ENCODE peak calls at places on chromosomes 3 and 15, in five cellular contexts. One of them, this sample, is unnamed.

GRCh38 chr3:194556086-194557056 is 69.6 kb upstream of the ATP13A3 start:
- DNase-seq in heart left ventricle: no peak
- DNase-seq in IMR-90: peak; percentile 50
- DNase-seq in PC-9: peak; percentile 46
- DNase-seq in stomach: no peak
- DNase-seq in this sample: no peak

GRCh38 chr15:81504170-81504905 is 130.3 kb upstream of the TMC3 start:
- DNase-seq in heart left ventricle: no peak
- DNase-seq in IMR-90: peak; percentile 87
- DNase-seq in PC-9: no peak
- DNase-seq in stomach: no peak
- DNase-seq in this sample: no peak

GRCh38 chr3:99714146-99714545 is 75.8 kb downstream of the COL8A1 start:
- DNase-seq in heart left ventricle: no peak
- DNase-seq in IMR-90: peak; percentile 73
- DNase-seq in PC-9: no peak
- DNase-seq in stomach: no peak
- DNase-seq in this sample: no peak

GRCh38 chr3:129732200-129732876 is 125.9 kb upstream of the PLXND1 start:
- DNase-seq in heart left ventricle: no peak
- DNase-seq in IMR-90: peak; percentile 75
- DNase-seq in PC-9: no peak
- DNase-seq in stomach: no peak
- DNase-seq in this sample: no peak

GRCh38 chr3:58130591-58130990 is 80.2 kb downstream of the DNASE1L3 start:
- DNase-seq in heart left ventricle: no peak
- DNase-seq in IMR-90: no peak
- DNase-seq in PC-9: no peak
- DNase-seq in stomach: no peak
- DNase-seq in this sample: no peak

GRCh38 chr3:195705081-195705991 is 15.4 kb upstream of the MUC20 start:
- DNase-seq in heart left ventricle: no peak
- DNase-seq in IMR-90: no peak
- DNase-seq in PC-9: no peak
- DNase-seq in stomach: no peak
- DNase-seq in this sample: no peak

GRCh38 chr3:45100998-45101407 is 45.2 kb downstream of the CDCP1 start:
- DNase-seq in heart left ventricle: no peak
- DNase-seq in IMR-90: peak; percentile 74
- DNase-seq in PC-9: no peak
- DNase-seq in stomach: no peak
- DNase-seq in this sample: no peak

GRCh38 chr3:197555281-197556261 is at the start of gene BDH1:
- DNase-seq in heart left ventricle: no peak
- DNase-seq in IMR-90: no peak
- DNase-seq in PC-9: peak; percentile 60
- DNase-seq in stomach: peak; percentile 59
- DNase-seq in this sample: peak; percentile 24

GRCh38 chr3:172591876-172592771 is 68.9 kb upstream of the TNFSF10 start:
- DNase-seq in heart left ventricle: no peak
- DNase-seq in IMR-90: peak; percentile 16
- DNase-seq in PC-9: no peak
- DNase-seq in stomach: no peak
- DNase-seq in this sample: no peak

GRCh38 chr3:29465836-29466235 is 185.0 kb downstream of the RBMS3 start:
- DNase-seq in heart left ventricle: no peak
- DNase-seq in IMR-90: peak; percentile 82
- DNase-seq in PC-9: no peak
- DNase-seq in stomach: no peak
- DNase-seq in this sample: no peak

GRCh38 chr15:98930591-98930990 is 77.0 kb downstream of the PGPEP1L start:
- DNase-seq in heart left ventricle: no peak
- DNase-seq in IMR-90: no peak
- DNase-seq in PC-9: no peak
- DNase-seq in stomach: no peak
- DNase-seq in this sample: no peak

GRCh38 chr3:36653095-36653494 is 111.3 kb downstream of the DCLK3 start:
- DNase-seq in heart left ventricle: no peak
- DNase-seq in IMR-90: peak; percentile 57
- DNase-seq in PC-9: peak; percentile 9
- DNase-seq in stomach: no peak
- DNase-seq in this sample: no peak

GRCh38 chr15:70867911-70868467 is 14.0 kb upstream of the LARP6 start:
- DNase-seq in heart left ventricle: peak; percentile 53
- DNase-seq in IMR-90: peak; percentile 63
- DNase-seq in PC-9: no peak
- DNase-seq in stomach: no peak
- DNase-seq in this sample: peak; percentile 62

GRCh38 chr15:33086500-33087141 is 107.9 kb downstream of the FMN1 start:
- DNase-seq in heart left ventricle: no peak
- DNase-seq in IMR-90: peak; percentile 87
- DNase-seq in PC-9: no peak
- DNase-seq in stomach: no peak
- DNase-seq in this sample: no peak

GRCh38 chr3:66047321-66048050 is 8.8 kb upstream of the MAGI1 start:
- DNase-seq in heart left ventricle: no peak
- DNase-seq in IMR-90: peak; percentile 80
- DNase-seq in PC-9: no peak
- DNase-seq in stomach: no peak
- DNase-seq in this sample: no peak

GRCh38 chr3:58065700-58066167 is 57.5 kb downstream of the FLNB start:
- DNase-seq in heart left ventricle: no peak
- DNase-seq in IMR-90: no peak
- DNase-seq in PC-9: no peak
- DNase-seq in stomach: no peak
- DNase-seq in this sample: peak; percentile 14

GRCh38 chr3:17514597-17514996 is 227.8 kb downstream of the TBC1D5 start:
- DNase-seq in heart left ventricle: no peak
- DNase-seq in IMR-90: no peak
- DNase-seq in PC-9: no peak
- DNase-seq in stomach: no peak
- DNase-seq in this sample: no peak

GRCh38 chr3:195905970-195906864 is 2.1 kb downstream of the TNK2 start:
- DNase-seq in heart left ventricle: no peak
- DNase-seq in IMR-90: peak; percentile 78
- DNase-seq in PC-9: no peak
- DNase-seq in stomach: no peak
- DNase-seq in this sample: no peak

GRCh38 chr15:101489633-101490407 is at the start of gene PCSK6:
- DNase-seq in heart left ventricle: no peak
- DNase-seq in IMR-90: no peak
- DNase-seq in PC-9: peak; percentile 59
- DNase-seq in stomach: peak; percentile 51
- DNase-seq in this sample: no peak

GRCh38 chr3:41579861-41580260 is 380.6 kb downstream of the CTNNB1 start:
- DNase-seq in heart left ventricle: no peak
- DNase-seq in IMR-90: no peak
- DNase-seq in PC-9: no peak
- DNase-seq in stomach: no peak
- DNase-seq in this sample: no peak

GRCh38 chr15:84898761-84899160 is 14.3 kb downstream of the SLC28A1 start:
- DNase-seq in heart left ventricle: no peak
- DNase-seq in IMR-90: no peak
- DNase-seq in PC-9: no peak
- DNase-seq in stomach: no peak
- DNase-seq in this sample: no peak

GRCh38 chr15:65354835-65355172 is 23.0 kb downstream of the IGDCC3 start:
- DNase-seq in heart left ventricle: no peak
- DNase-seq in IMR-90: no peak
- DNase-seq in PC-9: no peak
- DNase-seq in stomach: no peak
- DNase-seq in this sample: no peak

GRCh38 chr3:103056552-103056951 is 621.7 kb downstream of the ZPLD1 start:
- DNase-seq in heart left ventricle: no peak
- DNase-seq in IMR-90: no peak
- DNase-seq in PC-9: no peak
- DNase-seq in stomach: no peak
- DNase-seq in this sample: no peak

GRCh38 chr3:160928183-160928718 is 172.2 kb downstream of the PPM1L start:
- DNase-seq in heart left ventricle: no peak
- DNase-seq in IMR-90: no peak
- DNase-seq in PC-9: no peak
- DNase-seq in stomach: no peak
- DNase-seq in this sample: no peak

GRCh38 chr3:160879859-160880258 is 123.8 kb downstream of the PPM1L start:
- DNase-seq in heart left ventricle: no peak
- DNase-seq in IMR-90: no peak
- DNase-seq in PC-9: no peak
- DNase-seq in stomach: no peak
- DNase-seq in this sample: no peak

GRCh38 chr3:51777985-51778384 is 1.1 kb downstream of the IQCF6 start:
- DNase-seq in heart left ventricle: peak; percentile 84
- DNase-seq in IMR-90: no peak
- DNase-seq in PC-9: peak; percentile 19
- DNase-seq in stomach: peak; percentile 68
- DNase-seq in this sample: no peak

GRCh38 chr15:53323197-53323596 is 436.3 kb downstream of the WDR72 start:
- DNase-seq in heart left ventricle: no peak
- DNase-seq in IMR-90: no peak
- DNase-seq in PC-9: no peak
- DNase-seq in stomach: no peak
- DNase-seq in this sample: no peak

GRCh38 chr15:60744826-60745225 is 265.9 kb upstream of the ICE2 start:
- DNase-seq in heart left ventricle: peak; percentile 66
- DNase-seq in IMR-90: no peak
- DNase-seq in PC-9: no peak
- DNase-seq in stomach: no peak
- DNase-seq in this sample: no peak

GRCh38 chr3:52934626-52935530 is 37.5 kb upstream of the STIMATE start:
- DNase-seq in heart left ventricle: peak; percentile 34
- DNase-seq in IMR-90: peak; percentile 64
- DNase-seq in PC-9: peak; percentile 15
- DNase-seq in stomach: peak; percentile 33
- DNase-seq in this sample: peak; percentile 28

GRCh38 chr15:92140802-92141201 is 252.9 kb upstream of the ST8SIA2 start:
- DNase-seq in heart left ventricle: no peak
- DNase-seq in IMR-90: no peak
- DNase-seq in PC-9: peak; percentile 75
- DNase-seq in stomach: no peak
- DNase-seq in this sample: no peak

GRCh38 chr15:67161412-67161811 is 93.0 kb downstream of the AAGAB start:
- DNase-seq in heart left ventricle: no peak
- DNase-seq in IMR-90: no peak
- DNase-seq in PC-9: no peak
- DNase-seq in stomach: no peak
- DNase-seq in this sample: peak; percentile 1

GRCh38 chr3:47342812-47343211 is 38.0 kb upstream of the PTPN23 start:
- DNase-seq in heart left ventricle: no peak
- DNase-seq in IMR-90: no peak
- DNase-seq in PC-9: no peak
- DNase-seq in stomach: no peak
- DNase-seq in this sample: no peak

GRCh38 chr3:28243424-28244106 is 2.1 kb downstream of the CMC1 start:
- DNase-seq in heart left ventricle: no peak
- DNase-seq in IMR-90: no peak
- DNase-seq in PC-9: no peak
- DNase-seq in stomach: no peak
- DNase-seq in this sample: no peak

GRCh38 chr3:14938964-14939363 is 8.4 kb upstream of the NR2C2 start:
- DNase-seq in heart left ventricle: no peak
- DNase-seq in IMR-90: no peak
- DNase-seq in PC-9: no peak
- DNase-seq in stomach: no peak
- DNase-seq in this sample: no peak

GRCh38 chr3:14935577-14936345 is 11.6 kb upstream of the NR2C2 start:
- DNase-seq in heart left ventricle: no peak
- DNase-seq in IMR-90: no peak
- DNase-seq in PC-9: no peak
- DNase-seq in stomach: no peak
- DNase-seq in this sample: no peak

GRCh38 chr3:14929310-14930070 is 17.9 kb upstream of the NR2C2 start:
- DNase-seq in heart left ventricle: no peak
- DNase-seq in IMR-90: no peak
- DNase-seq in PC-9: no peak
- DNase-seq in stomach: no peak
- DNase-seq in this sample: no peak

DNA sequence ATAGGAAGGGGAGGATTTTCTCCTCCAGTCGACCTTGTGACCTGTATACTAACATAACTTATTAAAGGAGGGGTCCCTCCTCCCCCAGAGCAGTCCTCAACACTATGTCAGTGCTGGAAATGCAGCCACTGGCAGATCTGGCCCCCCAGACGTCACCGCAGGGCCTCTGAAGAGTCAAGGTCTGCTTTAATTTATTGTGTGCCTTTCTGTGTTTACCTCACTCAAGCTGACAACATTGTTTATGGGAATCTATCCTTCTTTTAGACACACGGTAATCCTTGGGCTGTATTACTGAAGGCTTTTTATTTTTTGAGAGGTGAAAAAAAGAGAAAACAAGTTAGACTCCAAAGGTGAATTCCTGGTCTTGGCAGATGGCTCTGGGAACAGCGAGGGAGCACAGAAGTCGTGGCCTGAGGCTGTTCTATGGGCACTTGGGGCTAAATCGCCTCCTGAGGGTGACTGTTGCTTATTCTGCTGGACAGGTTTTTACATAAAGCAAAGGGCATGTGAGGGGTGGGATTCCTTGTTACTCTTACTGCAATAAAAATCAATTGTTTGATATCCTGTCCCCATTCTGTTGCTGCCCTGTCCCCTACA is 13.5 kb upstream of the NR2C2 start:
- DNase-seq in heart left ventricle: no peak
- DNase-seq in IMR-90: no peak
- DNase-seq in PC-9: no peak
- DNase-seq in stomach: no peak
- DNase-seq in this sample: no peak
- H3K4me3 ChIP-seq in heart left ventricle: no peak overlapping the region
- H3K4me3 ChIP-seq in IMR-90: no peak overlapping the region
- H3K4me3 ChIP-seq in PC-9: no peak overlapping the region
- H3K4me3 ChIP-seq in stomach: no peak overlapping the region
- H3K4me3 ChIP-seq in this sample: no peak overlapping the region

GRCh38 chr15:85997618-85998017 is 82.1 kb upstream of the AGBL1 start:
- DNase-seq in heart left ventricle: no peak
- DNase-seq in IMR-90: no peak
- DNase-seq in PC-9: no peak
- DNase-seq in stomach: no peak
- DNase-seq in this sample: no peak
- H3K9me3 ChIP-seq in heart left ventricle: no peaks in the 10 kb centered on the region
- H3K9me3 ChIP-seq in IMR-90: peaks cover 6% of the 10 kb centered on the region
- H3K9me3 ChIP-seq in PC-9: peaks cover 4% of the 10 kb centered on the region
- H3K9me3 ChIP-seq in stomach: no peaks in the 10 kb centered on the region
- H3K9me3 ChIP-seq in this sample: no peaks in the 10 kb centered on the region

GRCh38 chr15:82570721-82571519 is 30.7 kb upstream of the RPS17 start:
- DNase-seq in heart left ventricle: no peak
- DNase-seq in IMR-90: peak; percentile 70
- DNase-seq in PC-9: no peak
- DNase-seq in stomach: no peak
- DNase-seq in this sample: peak; percentile 16
- H3K4me3 ChIP-seq in heart left ventricle: no peak overlapping the region
- H3K4me3 ChIP-seq in IMR-90: peak overlapping the region; percentile 5
- H3K4me3 ChIP-seq in PC-9: no peak overlapping the region
- H3K4me3 ChIP-seq in stomach: peak overlapping the region; percentile 43
- H3K4me3 ChIP-seq in this sample: peak overlapping the region; percentile 26

DNA sequence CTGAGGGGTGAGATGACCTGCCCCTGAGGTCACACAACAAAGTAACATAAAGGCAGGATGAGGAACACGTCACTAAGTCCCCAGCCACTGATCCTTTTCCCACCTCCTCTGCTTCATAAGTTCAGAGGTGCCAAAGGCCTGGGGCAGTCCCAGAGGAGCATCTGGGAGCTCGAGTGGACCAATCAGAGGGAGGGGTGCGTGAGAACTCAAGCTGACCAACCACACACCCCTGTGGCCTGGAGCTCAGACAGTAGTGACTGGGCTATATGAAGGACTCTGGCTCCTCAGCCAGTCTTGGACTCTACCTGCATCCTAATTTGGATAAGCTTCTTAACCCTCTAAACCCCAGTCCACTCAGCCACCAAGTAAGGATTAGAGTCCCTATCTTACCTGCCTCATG is 28.0 kb upstream of the CAV3 start:
- DNase-seq in heart left ventricle: no peak
- DNase-seq in IMR-90: no peak
- DNase-seq in PC-9: no peak
- DNase-seq in stomach: no peak
- DNase-seq in this sample: no peak
- H3K9me3 ChIP-seq in heart left ventricle: no peaks in the 10 kb centered on the region
- H3K9me3 ChIP-seq in IMR-90: peaks cover 7% of the 10 kb centered on the region
- H3K9me3 ChIP-seq in PC-9: peaks cover 18% of the 10 kb centered on the region
- H3K9me3 ChIP-seq in stomach: peaks cover 12% of the 10 kb centered on the region
- H3K9me3 ChIP-seq in this sample: no peaks in the 10 kb centered on the region